ENCODE peak calls at places on chromosomes 2 and 18, in four cellular contexts. E is GM23338, I is mammary epithelial cell, N is thoracic aorta. J is an unnamed sample.

GRCh38 chr2:84849271-84849952 is 31.5 kb downstream of the TRABD2A start:
- DNase-seq in I (peak), N (no peak), E (no peak), J (peak)

GRCh38 chr2:60368437-60368836 is 185.0 kb downstream of the BCL11A start:
- DNase-seq in N (no peak), I (no peak), E (no peak), J (no peak)

GRCh38 chr2:1731512-1731962 is 12.8 kb downstream of the PXDN start:
- DNase-seq in E (no peak), N (no peak), I (no peak), J (no peak)

GRCh38 chr2:85012855-85013254 is 41.9 kb downstream of the KCMF1 start:
- DNase-seq in E (no peak), N (no peak), I (no peak), J (no peak)

GRCh38 chr2:8544786-8545631 is 136.8 kb upstream of the ID2 start:
- DNase-seq in E (peak), I (no peak), N (no peak), J (peak)

GRCh38 chr2:49715597-49715996 is 561.3 kb upstream of the FSHR start:
- DNase-seq in I (no peak), N (no peak), E (no peak), J (no peak)

GRCh38 chr2:235554936-235555335 is 61.1 kb downstream of the AGAP1 start:
- DNase-seq in I (no peak), N (no peak), E (no peak), J (no peak)

GRCh38 chr18:63319383-63320040 is at the start of gene BCL2:
- DNase-seq in I (peak), N (no peak), E (peak), J (no peak)

DNA sequence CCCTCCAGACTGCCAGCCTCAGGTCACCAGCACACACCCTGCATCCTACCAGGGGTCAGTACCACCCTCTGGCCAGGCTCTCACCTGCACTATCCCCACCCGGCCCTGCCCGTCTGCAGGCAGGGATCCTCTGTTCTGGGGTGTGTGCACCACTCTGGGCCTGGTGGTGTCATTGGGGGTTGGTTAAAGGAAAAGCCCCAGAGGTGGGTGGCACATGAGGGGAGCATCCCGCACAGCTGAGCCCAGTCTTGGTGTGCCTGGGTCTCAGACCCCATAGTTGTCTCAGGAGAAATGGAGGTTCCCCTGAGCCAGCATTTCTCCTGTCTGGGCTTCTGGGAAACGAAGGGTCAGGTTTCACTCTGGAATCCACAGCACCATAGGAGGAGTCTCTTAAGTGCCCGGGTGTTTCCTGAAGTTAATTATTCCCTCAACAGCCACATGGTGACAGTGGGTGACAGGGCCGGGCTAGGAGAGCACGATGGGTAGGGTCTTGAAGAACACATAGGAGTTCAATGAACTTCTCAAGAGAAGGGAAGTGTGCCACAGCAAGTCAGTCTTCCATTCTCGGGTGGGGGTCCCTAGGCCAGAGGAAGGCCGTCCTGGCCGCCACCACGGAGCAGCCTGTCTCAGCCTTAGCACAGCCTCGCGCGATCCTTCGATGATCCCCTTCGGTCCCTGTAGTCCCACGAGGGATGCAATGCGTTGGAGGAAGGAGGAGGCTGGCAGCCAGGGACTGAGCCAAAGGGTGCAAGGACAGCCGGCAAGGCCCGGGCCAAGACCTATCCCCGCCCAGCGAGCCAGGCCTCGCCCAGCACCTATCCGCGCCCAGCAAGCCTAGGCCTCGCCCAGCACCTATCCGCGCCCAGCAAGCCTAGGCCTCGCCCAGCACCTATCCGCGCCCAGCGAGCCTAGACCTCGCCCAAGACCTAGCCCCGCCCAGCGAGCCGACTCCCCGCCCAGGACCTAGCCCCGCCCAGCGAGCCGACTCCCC is 1.1 kb upstream of the FARP2 start:
- DNase-seq in I (peak), N (peak), E (peak), J (no peak)
- H3K4me3 ChIP-seq in I (peak), N (peak), E (peak), J (no peak)

DNA sequence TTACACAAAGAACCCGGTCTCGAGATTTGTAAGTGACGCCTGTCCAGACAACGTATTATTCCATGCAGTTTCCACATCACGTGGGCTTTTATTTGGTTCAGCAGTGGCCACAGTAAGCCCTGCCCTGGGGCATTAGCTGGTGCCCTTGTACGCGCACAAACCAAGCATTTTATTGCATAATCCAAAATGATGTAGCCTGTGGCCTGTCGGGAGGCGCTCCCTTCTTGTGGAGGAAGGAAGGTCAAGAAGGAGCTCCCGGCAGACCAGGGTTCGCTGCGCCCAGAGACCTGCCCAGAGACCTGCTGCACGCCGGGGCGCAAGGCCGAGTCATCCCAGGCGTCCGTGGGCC is 179.6 kb upstream of the ALKAL2 start:
- DNase-seq in E (peak), N (no peak), I (no peak), J (no peak)
- H3K4me3 ChIP-seq in E (peak), N (peak), I (no peak), J (no peak)

GRCh38 chr18:56139792-56140254 is 498.6 kb downstream of the TXNL1 start:
- DNase-seq in N (no peak), E (no peak), I (no peak), J (no peak)
- H3K4me3 ChIP-seq in N (no peak), E (no peak), I (no peak), J (no peak)

GRCh38 chr2:46275995-46276394 is 21.2 kb upstream of the EPAS1 start:
- DNase-seq in E (peak), N (no peak), I (no peak), J (no peak)
- H3K4me3 ChIP-seq in E (no peak), N (peak), I (no peak), J (no peak)

GRCh38 chr2:222876947-222877346 is 16.1 kb downstream of the ACSL3 start:
- DNase-seq in E (no peak), N (no peak), I (no peak), J (no peak)

GRCh38 chr2:222879602-222879933 is 18.7 kb downstream of the ACSL3 start:
- DNase-seq in I (no peak), N (no peak), E (no peak), J (no peak)

GRCh38 chr2:222878284-222878876 is 17.5 kb downstream of the ACSL3 start:
- DNase-seq in E (no peak), I (no peak), N (no peak), J (no peak)

GRCh38 chr2:222877556-222878278 is 16.9 kb downstream of the ACSL3 start:
- DNase-seq in N (no peak), E (no peak), I (peak), J (no peak)

DNA sequence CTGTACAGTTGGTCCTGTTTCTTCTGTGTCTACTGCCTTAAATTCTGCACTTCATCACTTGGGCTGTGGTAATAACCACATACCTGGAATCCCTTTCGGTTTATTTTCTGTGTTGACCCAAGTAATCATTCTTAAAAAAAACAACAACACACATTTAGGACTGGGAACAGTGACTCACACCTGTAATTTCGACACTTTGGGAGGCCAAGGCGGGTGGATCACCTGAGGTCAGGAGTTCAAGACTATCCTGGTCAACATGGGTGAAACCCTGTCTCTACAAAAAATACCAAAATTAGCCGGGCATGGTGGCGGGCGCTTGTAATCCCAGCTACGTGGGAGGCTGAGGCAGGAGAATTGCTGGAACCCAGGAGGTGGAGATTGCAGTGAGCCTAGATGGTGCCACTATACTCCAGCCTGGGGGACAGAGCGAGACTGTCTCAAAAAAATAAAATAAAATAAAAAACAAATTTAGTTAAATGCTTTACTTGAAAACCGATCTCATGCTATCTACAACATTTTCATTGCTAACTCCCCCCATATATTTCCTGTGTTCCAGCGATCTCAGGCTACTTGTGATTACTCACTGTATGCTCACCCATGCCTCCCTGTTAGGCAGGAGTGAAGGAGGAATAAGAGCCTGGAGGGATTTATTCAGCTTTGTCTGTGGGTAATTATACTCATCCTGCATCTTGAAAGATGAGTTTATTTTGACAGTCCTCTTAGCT is 18.2 kb downstream of the ACSL3 start:
- DNase-seq in E (no peak), I (peak), N (no peak), J (no peak)
- H3K4me3 ChIP-seq in E (no peak), I (no peak), N (no peak), J (no peak)

GRCh38 chr18:58654896-58655614 is 16.2 kb upstream of the MALT1 start:
- DNase-seq in E (no peak), I (no peak), N (no peak), J (no peak)

GRCh38 chr18:58659691-58660090 is 11.6 kb upstream of the MALT1 start:
- DNase-seq in E (no peak), N (no peak), I (no peak), J (no peak)

GRCh38 chr18:58657081-58657480 is 14.2 kb upstream of the MALT1 start:
- DNase-seq in E (no peak), I (no peak), N (no peak), J (no peak)

GRCh38 chr18:58660915-58661314 is 10.3 kb upstream of the MALT1 start:
- DNase-seq in E (no peak), N (no peak), I (no peak), J (no peak)

DNA sequence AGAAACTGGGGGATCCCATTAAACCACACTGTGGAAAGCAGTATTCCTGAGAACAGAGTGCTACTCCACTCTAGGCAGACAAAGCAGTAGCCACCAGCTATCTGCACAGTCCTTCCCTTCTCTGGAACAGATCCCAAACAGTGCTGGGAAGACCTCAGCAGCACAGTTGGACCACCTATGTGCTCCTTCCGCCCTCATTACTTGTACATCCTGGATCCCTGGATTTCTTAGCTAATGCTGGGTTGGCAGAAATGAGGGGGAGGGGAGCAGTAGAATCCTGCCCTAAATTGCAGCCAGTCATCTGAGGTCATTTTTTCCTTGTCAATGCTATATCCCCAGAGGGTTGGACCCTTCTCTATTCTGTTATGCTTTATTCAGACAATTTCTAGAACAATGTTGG is 13.8 kb upstream of the MALT1 start:
- DNase-seq in I (no peak), N (no peak), E (no peak), J (no peak)
- H3K4me3 ChIP-seq in I (no peak), N (no peak), E (no peak), J (no peak)

DNA sequence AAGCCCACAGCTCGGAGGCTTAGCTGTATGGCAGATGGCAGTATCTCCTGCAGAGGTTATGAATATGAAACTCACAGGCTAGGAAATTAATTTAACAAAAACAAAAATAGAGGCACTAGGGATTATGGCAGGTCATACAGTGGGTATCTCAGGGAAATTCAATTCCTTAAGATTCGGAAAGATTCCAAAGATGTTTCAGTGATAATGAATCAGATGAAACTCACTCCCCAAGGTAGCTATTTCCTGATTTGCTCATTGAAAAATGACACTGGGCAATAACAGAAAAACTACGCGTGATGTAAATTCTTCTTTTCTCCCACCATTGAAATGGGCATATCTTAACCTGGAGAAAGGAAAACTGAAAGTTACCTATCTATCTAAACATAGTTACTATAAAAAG is 414.1 kb downstream of the STK39 start:
- DNase-seq in N (no peak), I (no peak), E (no peak), J (no peak)
- H3K4me3 ChIP-seq in N (no peak), I (no peak), E (no peak), J (no peak)

GRCh38 chr2:234447189-234447588 is 49.7 kb downstream of the ARL4C start:
- DNase-seq in E (no peak), N (no peak), I (peak), J (no peak)
- H3K4me3 ChIP-seq in E (no peak), N (no peak), I (no peak), J (no peak)

GRCh38 chr2:120854766-120855530 is 119.3 kb downstream of the GLI2 start:
- DNase-seq in I (no peak), N (no peak), E (no peak), J (no peak)
- H3K4me3 ChIP-seq in I (no peak), N (no peak), E (no peak), J (no peak)

GRCh38 chr18:24120676-24121075 is 18.2 kb upstream of the CABYR start:
- DNase-seq in I (no peak), N (no peak), E (no peak), J (no peak)

GRCh38 chr18:24121625-24122024 is 17.2 kb upstream of the CABYR start:
- DNase-seq in N (no peak), I (no peak), E (no peak), J (no peak)

GRCh38 chr18:24115628-24116027 is 23.2 kb upstream of the CABYR start:
- DNase-seq in I (no peak), N (no peak), E (no peak), J (no peak)

GRCh38 chr18:24114924-24115549 is 23.8 kb upstream of the CABYR start:
- DNase-seq in I (no peak), E (no peak), N (no peak), J (no peak)

DNA sequence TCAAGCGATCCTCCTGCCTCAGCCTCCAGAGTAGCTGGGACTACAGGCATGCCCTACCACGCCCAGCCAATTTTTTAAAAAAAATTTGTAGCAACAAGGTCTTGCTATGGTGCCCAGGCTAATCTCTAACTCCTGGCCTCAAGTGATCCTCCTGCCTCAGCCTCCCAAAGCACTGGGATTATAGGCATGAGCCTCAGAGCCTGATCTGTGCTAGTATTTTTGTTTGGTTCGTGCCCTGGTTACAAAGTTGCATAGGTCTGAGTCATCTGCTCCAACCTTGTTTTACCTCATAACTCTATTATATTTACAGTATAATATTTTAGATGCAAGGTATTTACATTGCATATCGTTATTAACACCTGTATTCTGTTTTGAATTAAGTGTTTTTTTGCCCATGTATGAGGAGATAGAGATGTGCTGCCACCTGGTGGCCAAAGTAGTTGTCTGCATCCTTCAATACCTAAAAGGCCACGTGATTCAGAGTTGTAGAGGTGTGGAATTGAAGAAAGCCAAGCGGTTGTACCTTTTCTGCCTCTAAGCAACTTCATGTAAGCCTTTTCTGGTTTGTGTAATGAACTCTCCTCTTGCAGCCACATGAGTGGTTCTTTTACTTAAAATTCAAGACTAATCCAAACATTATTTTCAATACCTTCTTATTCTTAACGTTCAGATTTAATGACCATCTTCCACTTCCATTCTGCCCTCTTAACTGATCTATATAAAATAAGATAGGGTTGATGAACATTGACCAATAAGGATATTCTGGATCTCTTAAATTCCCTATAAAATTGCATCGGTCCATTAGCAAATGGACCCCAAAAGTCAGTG is 19.9 kb upstream of the CABYR start:
- DNase-seq in I (peak), E (peak), N (peak), J (peak)
- H3K4me3 ChIP-seq in I (no peak), E (no peak), N (no peak), J (no peak)

J was measured in AG09309.